ENCODE peak calls at places on chromosomes 2 and 18, in seven cellular contexts. One of them, this sample, is unnamed.

GRCh38 chr2:77746780-77747179 is 224.6 kb upstream of the LRRTM4 start:
- DNase-seq in stimulated activated CD8-positive, alpha-beta memory T cell treated with anti-CD3 and anti-CD28 coated beads, Interleukin-2, amount 100 ng/mL, for 48 hours: no peak
- DNase-seq in T-helper 17 cell: no peak
- DNase-seq in GM10248: no peak
- DNase-seq in iris pigment epithelial cell: no peak
- DNase-seq in naive thymus-derived CD4-positive, alpha-beta T cell: no peak
- DNase-seq in astrocyte of the spinal cord: no peak
- DNase-seq in this sample: no peak

GRCh38 chr2:236286866-236287545 is 22.8 kb upstream of the ASB18 start:
- DNase-seq in T-helper 17 cell: no peak
- DNase-seq in naive thymus-derived CD4-positive, alpha-beta T cell: no peak
- DNase-seq in GM10248: no peak
- DNase-seq in stimulated activated CD8-positive, alpha-beta memory T cell treated with anti-CD3 and anti-CD28 coated beads, Interleukin-2, amount 100 ng/mL, for 48 hours: no peak
- DNase-seq in astrocyte of the spinal cord: peak; percentile 2
- DNase-seq in iris pigment epithelial cell: peak; percentile 7
- DNase-seq in this sample: peak; percentile 11

GRCh38 chr2:242020196-242021004 is 150.9 kb downstream of the RTP5 start:
- DNase-seq in naive thymus-derived CD4-positive, alpha-beta T cell: no peak
- DNase-seq in astrocyte of the spinal cord: peak; percentile 37
- DNase-seq in iris pigment epithelial cell: no peak
- DNase-seq in T-helper 17 cell: no peak
- DNase-seq in stimulated activated CD8-positive, alpha-beta memory T cell treated with anti-CD3 and anti-CD28 coated beads, Interleukin-2, amount 100 ng/mL, for 48 hours: no peak
- DNase-seq in GM10248: no peak
- DNase-seq in this sample: peak; percentile 81

GRCh38 chr2:68646303-68646702 is 2.9 kb downstream of the PROKR1 start:
- DNase-seq in stimulated activated CD8-positive, alpha-beta memory T cell treated with anti-CD3 and anti-CD28 coated beads, Interleukin-2, amount 100 ng/mL, for 48 hours: no peak
- DNase-seq in astrocyte of the spinal cord: no peak
- DNase-seq in naive thymus-derived CD4-positive, alpha-beta T cell: no peak
- DNase-seq in iris pigment epithelial cell: peak; percentile 21
- DNase-seq in GM10248: no peak
- DNase-seq in T-helper 17 cell: no peak
- DNase-seq in this sample: peak; percentile 68

GRCh38 chr18:76405761-76406356 is 89.2 kb downstream of the ZNF516 start:
- DNase-seq in T-helper 17 cell: no peak
- DNase-seq in stimulated activated CD8-positive, alpha-beta memory T cell treated with anti-CD3 and anti-CD28 coated beads, Interleukin-2, amount 100 ng/mL, for 48 hours: peak; percentile 54
- DNase-seq in astrocyte of the spinal cord: no peak
- DNase-seq in naive thymus-derived CD4-positive, alpha-beta T cell: peak; percentile 23
- DNase-seq in GM10248: peak; percentile 66
- DNase-seq in iris pigment epithelial cell: peak; percentile 63
- DNase-seq in this sample: peak; percentile 73

GRCh38 chr2:45944075-45944474 is 292.6 kb downstream of the PRKCE start:
- DNase-seq in GM10248: no peak
- DNase-seq in astrocyte of the spinal cord: peak; percentile 72
- DNase-seq in T-helper 17 cell: no peak
- DNase-seq in naive thymus-derived CD4-positive, alpha-beta T cell: no peak
- DNase-seq in iris pigment epithelial cell: peak; percentile 86
- DNase-seq in stimulated activated CD8-positive, alpha-beta memory T cell treated with anti-CD3 and anti-CD28 coated beads, Interleukin-2, amount 100 ng/mL, for 48 hours: no peak
- DNase-seq in this sample: peak; percentile 42

GRCh38 chr18:24016643-24017042 is 2.1 kb downstream of the TTC39C start:
- DNase-seq in GM10248: no peak
- DNase-seq in iris pigment epithelial cell: no peak
- DNase-seq in stimulated activated CD8-positive, alpha-beta memory T cell treated with anti-CD3 and anti-CD28 coated beads, Interleukin-2, amount 100 ng/mL, for 48 hours: no peak
- DNase-seq in naive thymus-derived CD4-positive, alpha-beta T cell: no peak
- DNase-seq in T-helper 17 cell: no peak
- DNase-seq in astrocyte of the spinal cord: peak; percentile 4
- DNase-seq in this sample: no peak

GRCh38 chr2:189407161-189407943 is 33.9 kb upstream of the WDR75 start:
- DNase-seq in GM10248: no peak
- DNase-seq in astrocyte of the spinal cord: peak; percentile 89
- DNase-seq in stimulated activated CD8-positive, alpha-beta memory T cell treated with anti-CD3 and anti-CD28 coated beads, Interleukin-2, amount 100 ng/mL, for 48 hours: no peak
- DNase-seq in naive thymus-derived CD4-positive, alpha-beta T cell: no peak
- DNase-seq in iris pigment epithelial cell: peak; percentile 83
- DNase-seq in T-helper 17 cell: no peak
- DNase-seq in this sample: peak; percentile 63

GRCh38 chr2:121254748-121255147 is 30.3 kb downstream of the TFCP2L1 start:
- DNase-seq in naive thymus-derived CD4-positive, alpha-beta T cell: no peak
- DNase-seq in GM10248: no peak
- DNase-seq in T-helper 17 cell: no peak
- DNase-seq in iris pigment epithelial cell: no peak
- DNase-seq in astrocyte of the spinal cord: no peak
- DNase-seq in stimulated activated CD8-positive, alpha-beta memory T cell treated with anti-CD3 and anti-CD28 coated beads, Interleukin-2, amount 100 ng/mL, for 48 hours: no peak
- DNase-seq in this sample: no peak

GRCh38 chr2:205025580-205026240 is 480.4 kb downstream of the PARD3B start:
- DNase-seq in naive thymus-derived CD4-positive, alpha-beta T cell: no peak
- DNase-seq in stimulated activated CD8-positive, alpha-beta memory T cell treated with anti-CD3 and anti-CD28 coated beads, Interleukin-2, amount 100 ng/mL, for 48 hours: no peak
- DNase-seq in GM10248: no peak
- DNase-seq in T-helper 17 cell: no peak
- DNase-seq in iris pigment epithelial cell: peak; percentile 7
- DNase-seq in astrocyte of the spinal cord: peak; percentile 3
- DNase-seq in this sample: no peak

GRCh38 chr2:48450936-48451602 is 78.9 kb upstream of the STON1 start:
- DNase-seq in iris pigment epithelial cell: no peak
- DNase-seq in astrocyte of the spinal cord: no peak
- DNase-seq in naive thymus-derived CD4-positive, alpha-beta T cell: no peak
- DNase-seq in GM10248: no peak
- DNase-seq in stimulated activated CD8-positive, alpha-beta memory T cell treated with anti-CD3 and anti-CD28 coated beads, Interleukin-2, amount 100 ng/mL, for 48 hours: no peak
- DNase-seq in T-helper 17 cell: no peak
- DNase-seq in this sample: no peak

GRCh38 chr18:7872569-7872968 is 305.5 kb downstream of the PTPRM start:
- DNase-seq in stimulated activated CD8-positive, alpha-beta memory T cell treated with anti-CD3 and anti-CD28 coated beads, Interleukin-2, amount 100 ng/mL, for 48 hours: no peak
- DNase-seq in astrocyte of the spinal cord: peak; percentile 11
- DNase-seq in iris pigment epithelial cell: peak; percentile 87
- DNase-seq in T-helper 17 cell: no peak
- DNase-seq in GM10248: no peak
- DNase-seq in naive thymus-derived CD4-positive, alpha-beta T cell: no peak
- DNase-seq in this sample: no peak

GRCh38 chr18:73136134-73136533 is 268.3 kb upstream of the NETO1 start:
- DNase-seq in naive thymus-derived CD4-positive, alpha-beta T cell: no peak
- DNase-seq in GM10248: peak; percentile 14
- DNase-seq in astrocyte of the spinal cord: peak; percentile 31
- DNase-seq in stimulated activated CD8-positive, alpha-beta memory T cell treated with anti-CD3 and anti-CD28 coated beads, Interleukin-2, amount 100 ng/mL, for 48 hours: no peak
- DNase-seq in T-helper 17 cell: no peak
- DNase-seq in iris pigment epithelial cell: peak; percentile 5
- DNase-seq in this sample: peak; percentile 5

GRCh38 chr18:56505293-56505692 is 133.1 kb downstream of the TXNL1 start:
- DNase-seq in astrocyte of the spinal cord: no peak
- DNase-seq in GM10248: no peak
- DNase-seq in stimulated activated CD8-positive, alpha-beta memory T cell treated with anti-CD3 and anti-CD28 coated beads, Interleukin-2, amount 100 ng/mL, for 48 hours: no peak
- DNase-seq in T-helper 17 cell: no peak
- DNase-seq in iris pigment epithelial cell: no peak
- DNase-seq in naive thymus-derived CD4-positive, alpha-beta T cell: no peak
- DNase-seq in this sample: no peak

GRCh38 chr2:65320042-65320711 is 92.5 kb downstream of the ACTR2 start:
- DNase-seq in iris pigment epithelial cell: peak; percentile 97
- DNase-seq in astrocyte of the spinal cord: peak; percentile 92
- DNase-seq in GM10248: peak; percentile 57
- DNase-seq in T-helper 17 cell: no peak
- DNase-seq in naive thymus-derived CD4-positive, alpha-beta T cell: no peak
- DNase-seq in stimulated activated CD8-positive, alpha-beta memory T cell treated with anti-CD3 and anti-CD28 coated beads, Interleukin-2, amount 100 ng/mL, for 48 hours: no peak
- DNase-seq in this sample: peak; percentile 29

GRCh38 chr2:167135691-167136090 is 247.4 kb downstream of the XIRP2 start:
- DNase-seq in stimulated activated CD8-positive, alpha-beta memory T cell treated with anti-CD3 and anti-CD28 coated beads, Interleukin-2, amount 100 ng/mL, for 48 hours: no peak
- DNase-seq in astrocyte of the spinal cord: no peak
- DNase-seq in iris pigment epithelial cell: peak; percentile 53
- DNase-seq in naive thymus-derived CD4-positive, alpha-beta T cell: peak; percentile 7
- DNase-seq in T-helper 17 cell: no peak
- DNase-seq in GM10248: no peak
- DNase-seq in this sample: peak; percentile 50

GRCh38 chr18:8424917-8425725 is 184.1 kb upstream of the RAB12 start:
- DNase-seq in iris pigment epithelial cell: peak; percentile 55
- DNase-seq in stimulated activated CD8-positive, alpha-beta memory T cell treated with anti-CD3 and anti-CD28 coated beads, Interleukin-2, amount 100 ng/mL, for 48 hours: no peak
- DNase-seq in T-helper 17 cell: no peak
- DNase-seq in naive thymus-derived CD4-positive, alpha-beta T cell: no peak
- DNase-seq in astrocyte of the spinal cord: peak; percentile 69
- DNase-seq in GM10248: no peak
- DNase-seq in this sample: peak; percentile 31

GRCh38 chr18:69941183-69941582 is 6.5 kb downstream of the CD226 start:
- DNase-seq in T-helper 17 cell: no peak
- DNase-seq in iris pigment epithelial cell: no peak
- DNase-seq in GM10248: no peak
- DNase-seq in stimulated activated CD8-positive, alpha-beta memory T cell treated with anti-CD3 and anti-CD28 coated beads, Interleukin-2, amount 100 ng/mL, for 48 hours: no peak
- DNase-seq in naive thymus-derived CD4-positive, alpha-beta T cell: no peak
- DNase-seq in astrocyte of the spinal cord: no peak
- DNase-seq in this sample: no peak

This sample was measured in A673.